ENCODE peak calls at places on chromosomes 3 and 15, in ten cellular contexts. One of them, this sample, is unnamed.

GRCh38 chr3:16370503-16370871 is 105.5 kb downstream of the OXNAD1 start:
- DNase-seq in A549: no peak
- DNase-seq in omental fat pad: no peak
- DNase-seq in CD4-positive, alpha-beta T cell: no peak
- DNase-seq in astrocyte of the spinal cord: no peak
- DNase-seq in fibroblast of lung: no peak
- DNase-seq in HL-60: no peak
- DNase-seq in GM23338: no peak
- DNase-seq in nephron progenitor cell: no peak
- DNase-seq in GM10248: no peak
- DNase-seq in this sample: no peak

GRCh38 chr15:41734079-41734478 is 40.2 kb upstream of the MAPKBP1 start:
- DNase-seq in astrocyte of the spinal cord: no peak
- DNase-seq in A549: no peak
- DNase-seq in nephron progenitor cell: no peak
- DNase-seq in fibroblast of lung: no peak
- DNase-seq in HL-60: no peak
- DNase-seq in GM23338: no peak
- DNase-seq in GM10248: no peak
- DNase-seq in CD4-positive, alpha-beta T cell: no peak
- DNase-seq in omental fat pad: no peak
- DNase-seq in this sample: no peak

GRCh38 chr3:178507507-178508442 is 28.5 kb upstream of the KCNMB2 start:
- DNase-seq in CD4-positive, alpha-beta T cell: no peak
- DNase-seq in GM23338: no peak
- DNase-seq in nephron progenitor cell: no peak
- DNase-seq in A549: no peak
- DNase-seq in GM10248: no peak
- DNase-seq in astrocyte of the spinal cord: no peak
- DNase-seq in HL-60: no peak
- DNase-seq in omental fat pad: no peak
- DNase-seq in fibroblast of lung: no peak
- DNase-seq in this sample: no peak

GRCh38 chr15:68560501-68561113 is 18.2 kb upstream of the CORO2B start:
- DNase-seq in CD4-positive, alpha-beta T cell: no peak
- DNase-seq in astrocyte of the spinal cord: no peak
- DNase-seq in omental fat pad: peak
- DNase-seq in GM23338: no peak
- DNase-seq in nephron progenitor cell: no peak
- DNase-seq in HL-60: no peak
- DNase-seq in fibroblast of lung: no peak
- DNase-seq in A549: no peak
- DNase-seq in GM10248: no peak
- DNase-seq in this sample: no peak

GRCh38 chr3:96814581-96815567 is at the start of gene EPHA6:
- DNase-seq in fibroblast of lung: no peak
- DNase-seq in GM10248: no peak
- DNase-seq in astrocyte of the spinal cord: no peak
- DNase-seq in nephron progenitor cell: peak
- DNase-seq in CD4-positive, alpha-beta T cell: no peak
- DNase-seq in HL-60: no peak
- DNase-seq in A549: no peak
- DNase-seq in GM23338: peak
- DNase-seq in omental fat pad: no peak
- DNase-seq in this sample: no peak

GRCh38 chr3:114830652-114831051 is 316.4 kb downstream of the ZBTB20 start:
- DNase-seq in omental fat pad: no peak
- DNase-seq in A549: no peak
- DNase-seq in GM10248: no peak
- DNase-seq in HL-60: no peak
- DNase-seq in nephron progenitor cell: no peak
- DNase-seq in astrocyte of the spinal cord: no peak
- DNase-seq in fibroblast of lung: no peak
- DNase-seq in GM23338: no peak
- DNase-seq in CD4-positive, alpha-beta T cell: no peak
- DNase-seq in this sample: no peak

GRCh38 chr3:71753716-71754609 is at the start of gene GPR27:
- DNase-seq in HL-60: peak
- DNase-seq in omental fat pad: no peak
- DNase-seq in GM23338: peak
- DNase-seq in GM10248: no peak
- DNase-seq in fibroblast of lung: peak
- DNase-seq in astrocyte of the spinal cord: peak
- DNase-seq in nephron progenitor cell: peak
- DNase-seq in A549: peak
- DNase-seq in CD4-positive, alpha-beta T cell: no peak
- DNase-seq in this sample: no peak

GRCh38 chr15:96332854-96333193 is 2.3 kb downstream of the NR2F2 start:
- DNase-seq in astrocyte of the spinal cord: peak
- DNase-seq in A549: no peak
- DNase-seq in GM23338: no peak
- DNase-seq in GM10248: no peak
- DNase-seq in omental fat pad: no peak
- DNase-seq in fibroblast of lung: peak
- DNase-seq in CD4-positive, alpha-beta T cell: no peak
- DNase-seq in nephron progenitor cell: no peak
- DNase-seq in HL-60: no peak
- DNase-seq in this sample: peak

GRCh38 chr3:32157600-32158264 is 51.3 kb downstream of the GPD1L start:
- DNase-seq in omental fat pad: no peak
- DNase-seq in HL-60: no peak
- DNase-seq in CD4-positive, alpha-beta T cell: no peak
- DNase-seq in A549: no peak
- DNase-seq in GM10248: no peak
- DNase-seq in astrocyte of the spinal cord: no peak
- DNase-seq in nephron progenitor cell: no peak
- DNase-seq in fibroblast of lung: no peak
- DNase-seq in GM23338: no peak
- DNase-seq in this sample: no peak

GRCh38 chr3:16482770-16483531 is 30.5 kb downstream of the RFTN1 start:
- DNase-seq in HL-60: peak
- DNase-seq in fibroblast of lung: no peak
- DNase-seq in nephron progenitor cell: peak
- DNase-seq in astrocyte of the spinal cord: no peak
- DNase-seq in GM10248: peak
- DNase-seq in CD4-positive, alpha-beta T cell: peak
- DNase-seq in omental fat pad: no peak
- DNase-seq in A549: no peak
- DNase-seq in GM23338: peak
- DNase-seq in this sample: no peak

GRCh38 chr3:101195951-101196713 is 124.2 kb downstream of the IMPG2 start:
- DNase-seq in HL-60: no peak
- DNase-seq in CD4-positive, alpha-beta T cell: no peak
- DNase-seq in fibroblast of lung: peak
- DNase-seq in A549: peak
- DNase-seq in nephron progenitor cell: no peak
- DNase-seq in astrocyte of the spinal cord: peak
- DNase-seq in omental fat pad: no peak
- DNase-seq in GM23338: peak
- DNase-seq in GM10248: no peak
- DNase-seq in this sample: peak

GRCh38 chr3:111069974-111070751 is 1.5 kb upstream of the NECTIN3 start:
- DNase-seq in GM23338: peak
- DNase-seq in nephron progenitor cell: peak
- DNase-seq in fibroblast of lung: peak
- DNase-seq in A549: no peak
- DNase-seq in astrocyte of the spinal cord: peak
- DNase-seq in GM10248: no peak
- DNase-seq in omental fat pad: no peak
- DNase-seq in HL-60: no peak
- DNase-seq in CD4-positive, alpha-beta T cell: no peak
- DNase-seq in this sample: no peak

GRCh38 chr15:40079456-40079855 is 29.2 kb downstream of the BMF start:
- DNase-seq in HL-60: no peak
- DNase-seq in A549: no peak
- DNase-seq in omental fat pad: no peak
- DNase-seq in nephron progenitor cell: no peak
- DNase-seq in fibroblast of lung: no peak
- DNase-seq in CD4-positive, alpha-beta T cell: no peak
- DNase-seq in GM10248: no peak
- DNase-seq in astrocyte of the spinal cord: no peak
- DNase-seq in GM23338: no peak
- DNase-seq in this sample: no peak
- TF ChIP-seq CTCF in HL-60: no peak
- TF ChIP-seq CTCF in A549: no peak
- TF ChIP-seq CTCF in omental fat pad: no peak
- TF ChIP-seq CTCF in nephron progenitor cell: no peak
- TF ChIP-seq CTCF in fibroblast of lung: no peak
- TF ChIP-seq CTCF in CD4-positive, alpha-beta T cell: no peak
- TF ChIP-seq CTCF in GM10248: no peak
- TF ChIP-seq CTCF in astrocyte of the spinal cord: no peak
- TF ChIP-seq CTCF in GM23338: no peak
- TF ChIP-seq CTCF in this sample: no peak

DNA sequence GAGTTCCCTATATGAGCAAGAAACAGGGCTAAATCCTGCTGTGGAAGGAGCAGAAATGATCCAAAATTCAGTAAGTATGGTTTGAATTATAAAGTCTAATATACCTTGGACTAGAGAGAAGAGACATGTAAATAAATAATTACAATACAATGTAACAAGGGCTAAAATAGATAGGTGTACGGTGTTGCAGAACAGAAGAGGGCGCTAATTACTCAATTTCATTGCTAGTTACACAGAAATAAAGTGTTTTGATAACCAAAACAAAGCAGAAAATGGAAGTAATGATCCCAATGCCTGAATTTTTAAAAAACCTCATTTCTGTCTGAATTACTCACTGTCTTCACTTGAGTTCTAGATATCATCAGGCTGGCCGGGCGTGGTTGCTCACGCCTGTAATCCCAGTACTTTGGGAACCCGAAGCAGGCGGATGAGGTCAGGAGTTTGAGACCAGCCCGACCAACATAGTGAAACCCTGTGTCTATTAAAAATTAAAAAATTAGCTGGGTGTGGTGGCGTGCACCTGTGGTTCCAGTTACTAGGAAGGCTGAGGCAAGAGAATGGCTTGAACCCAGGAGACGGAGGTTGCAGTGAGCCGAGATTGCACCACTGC is 8.3 kb upstream of the PLCH1 start:
- DNase-seq in GM23338: peak
- DNase-seq in GM10248: no peak
- DNase-seq in omental fat pad: no peak
- DNase-seq in astrocyte of the spinal cord: peak
- DNase-seq in fibroblast of lung: peak
- DNase-seq in nephron progenitor cell: no peak
- DNase-seq in CD4-positive, alpha-beta T cell: no peak
- DNase-seq in A549: no peak
- DNase-seq in HL-60: peak
- DNase-seq in this sample: no peak
- TF ChIP-seq CTCF in GM23338: peak
- TF ChIP-seq CTCF in GM10248: peak
- TF ChIP-seq CTCF in omental fat pad: no peak
- TF ChIP-seq CTCF in astrocyte of the spinal cord: peak
- TF ChIP-seq CTCF in fibroblast of lung: peak
- TF ChIP-seq CTCF in nephron progenitor cell: peak
- TF ChIP-seq CTCF in CD4-positive, alpha-beta T cell: peak
- TF ChIP-seq CTCF in A549: peak
- TF ChIP-seq CTCF in HL-60: peak
- TF ChIP-seq CTCF in this sample: peak

GRCh38 chr3:59143447-59143846 is 93.6 kb upstream of the CFAP20DC start:
- DNase-seq in nephron progenitor cell: no peak
- DNase-seq in fibroblast of lung: no peak
- DNase-seq in omental fat pad: no peak
- DNase-seq in GM23338: peak
- DNase-seq in A549: no peak
- DNase-seq in HL-60: no peak
- DNase-seq in GM10248: no peak
- DNase-seq in CD4-positive, alpha-beta T cell: no peak
- DNase-seq in astrocyte of the spinal cord: no peak
- DNase-seq in this sample: peak
- TF ChIP-seq CTCF in nephron progenitor cell: peak
- TF ChIP-seq CTCF in fibroblast of lung: peak
- TF ChIP-seq CTCF in omental fat pad: no peak
- TF ChIP-seq CTCF in GM23338: peak
- TF ChIP-seq CTCF in A549: no peak
- TF ChIP-seq CTCF in HL-60: no peak
- TF ChIP-seq CTCF in GM10248: no peak
- TF ChIP-seq CTCF in CD4-positive, alpha-beta T cell: no peak
- TF ChIP-seq CTCF in astrocyte of the spinal cord: peak
- TF ChIP-seq CTCF in this sample: peak

GRCh38 chr15:36809380-36809779 is 230.0 kb downstream of the CDIN1 start:
- DNase-seq in A549: no peak
- DNase-seq in astrocyte of the spinal cord: no peak
- DNase-seq in CD4-positive, alpha-beta T cell: no peak
- DNase-seq in nephron progenitor cell: no peak
- DNase-seq in HL-60: no peak
- DNase-seq in omental fat pad: no peak
- DNase-seq in GM10248: no peak
- DNase-seq in fibroblast of lung: no peak
- DNase-seq in GM23338: no peak
- DNase-seq in this sample: no peak

GRCh38 chr15:36814085-36814484 is 234.7 kb downstream of the CDIN1 start:
- DNase-seq in HL-60: no peak
- DNase-seq in nephron progenitor cell: no peak
- DNase-seq in astrocyte of the spinal cord: no peak
- DNase-seq in GM23338: no peak
- DNase-seq in CD4-positive, alpha-beta T cell: no peak
- DNase-seq in fibroblast of lung: no peak
- DNase-seq in omental fat pad: no peak
- DNase-seq in GM10248: no peak
- DNase-seq in A549: no peak
- DNase-seq in this sample: no peak

GRCh38 chr15:36808401-36809160 is 229.2 kb downstream of the CDIN1 start:
- DNase-seq in fibroblast of lung: no peak
- DNase-seq in HL-60: no peak
- DNase-seq in omental fat pad: no peak
- DNase-seq in CD4-positive, alpha-beta T cell: no peak
- DNase-seq in GM10248: no peak
- DNase-seq in A549: no peak
- DNase-seq in nephron progenitor cell: no peak
- DNase-seq in astrocyte of the spinal cord: peak
- DNase-seq in GM23338: no peak
- DNase-seq in this sample: peak

GRCh38 chr15:36811903-36812302 is 232.5 kb downstream of the CDIN1 start:
- DNase-seq in GM10248: no peak
- DNase-seq in GM23338: no peak
- DNase-seq in HL-60: no peak
- DNase-seq in fibroblast of lung: no peak
- DNase-seq in astrocyte of the spinal cord: no peak
- DNase-seq in A549: no peak
- DNase-seq in CD4-positive, alpha-beta T cell: no peak
- DNase-seq in omental fat pad: no peak
- DNase-seq in nephron progenitor cell: no peak
- DNase-seq in this sample: no peak

DNA sequence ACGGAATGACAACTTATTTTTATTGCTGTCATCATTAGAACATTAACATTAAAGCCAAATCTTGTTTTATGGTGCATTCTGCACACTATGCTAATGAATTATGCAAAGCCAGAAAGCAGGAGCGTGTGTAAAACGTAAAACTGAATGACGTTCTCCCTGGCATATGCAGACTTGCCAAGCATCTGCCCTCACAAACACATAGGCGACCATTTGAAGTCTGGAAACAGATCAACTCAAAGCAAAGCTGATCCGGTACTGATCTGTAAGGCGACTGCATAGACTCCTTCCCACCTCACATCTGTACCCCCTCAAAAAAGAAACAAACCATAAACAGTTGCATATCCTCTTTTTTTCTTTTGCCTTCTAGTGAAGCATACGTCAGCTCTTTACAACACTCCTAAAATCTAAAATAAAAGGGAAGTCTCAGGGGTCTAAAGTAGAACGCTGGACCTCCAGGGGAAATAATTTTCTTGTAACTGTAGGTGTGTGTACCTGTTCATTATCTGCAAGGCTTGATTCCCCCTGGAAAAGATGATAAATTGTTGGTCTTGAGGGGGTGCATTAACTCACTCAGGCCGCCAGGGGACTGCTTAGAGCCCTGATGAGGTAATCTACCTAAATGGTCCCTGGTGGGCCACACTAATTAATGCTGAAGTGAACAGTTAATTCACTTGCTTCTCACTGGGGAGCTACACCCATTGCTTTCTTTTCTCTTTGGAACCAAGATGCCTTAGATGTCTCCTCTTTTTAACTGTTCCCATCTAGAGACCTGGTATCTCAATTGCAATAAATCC is 231.4 kb downstream of the CDIN1 start:
- DNase-seq in fibroblast of lung: no peak
- DNase-seq in astrocyte of the spinal cord: no peak
- DNase-seq in omental fat pad: no peak
- DNase-seq in GM10248: peak
- DNase-seq in GM23338: peak
- DNase-seq in nephron progenitor cell: no peak
- DNase-seq in CD4-positive, alpha-beta T cell: no peak
- DNase-seq in A549: no peak
- DNase-seq in HL-60: no peak
- DNase-seq in this sample: no peak
- TF ChIP-seq CTCF in fibroblast of lung: no peak
- TF ChIP-seq CTCF in astrocyte of the spinal cord: peak
- TF ChIP-seq CTCF in omental fat pad: no peak
- TF ChIP-seq CTCF in GM10248: peak
- TF ChIP-seq CTCF in GM23338: peak
- TF ChIP-seq CTCF in nephron progenitor cell: peak
- TF ChIP-seq CTCF in CD4-positive, alpha-beta T cell: no peak
- TF ChIP-seq CTCF in A549: no peak
- TF ChIP-seq CTCF in HL-60: no peak
- TF ChIP-seq CTCF in this sample: peak

This sample was measured in brain microvascular endothelial cell.